ENCODE peak calls at places on chromosome 9, in four cellular contexts. N is endothelial cell, P is choroid plexus epithelial cell, L is BJ. O is an unnamed sample.

GRCh38 chr9:84671651-84672467 is 2.3 kb downstream of the NTRK2 start:
- DNase-seq in N (no peak), P (no peak), L (no peak), O (no peak)

GRCh38 chr9:101527066-101527465 is 6.6 kb upstream of the RNF20 start:
- DNase-seq in N (no peak), P (peak; percentile 66), L (no peak), O (no peak)

GRCh38 chr9:91302831-91303230 is 58.9 kb downstream of the AUH start:
- DNase-seq in N (no peak), P (peak; percentile 85), L (peak; percentile 83), O (no peak)

GRCh38 chr9:13088734-13089427 is 190.6 kb downstream of the MPDZ start:
- DNase-seq in N (peak; percentile 27), P (peak; percentile 77), L (no peak), O (no peak)

GRCh38 chr9:90307177-90307833 is 335.3 kb downstream of the DIRAS2 start:
- DNase-seq in N (no peak), P (peak; percentile 14), L (no peak), O (no peak)

GRCh38 chr9:96553070-96553469 is 66.6 kb downstream of the CDC14B start:
- DNase-seq in N (no peak), P (peak; percentile 74), L (peak; percentile 71), O (no peak)

GRCh38 chr9:98732801-98733200 is 24.1 kb upstream of the GABBR2 start:
- DNase-seq in N (no peak), P (no peak), L (no peak), O (no peak)

GRCh38 chr9:98886691-98887229 is 56.9 kb upstream of the COL15A1 start:
- DNase-seq in N (no peak), P (no peak), L (no peak), O (no peak)

GRCh38 chr9:17594961-17595360 is 16.1 kb downstream of the SH3GL2 start:
- DNase-seq in N (no peak), P (no peak), L (no peak), O (no peak)

GRCh38 chr9:93808115-93809029 is 146.8 kb downstream of the BARX1 start:
- DNase-seq in N (no peak), P (no peak), L (no peak), O (no peak)

DNA sequence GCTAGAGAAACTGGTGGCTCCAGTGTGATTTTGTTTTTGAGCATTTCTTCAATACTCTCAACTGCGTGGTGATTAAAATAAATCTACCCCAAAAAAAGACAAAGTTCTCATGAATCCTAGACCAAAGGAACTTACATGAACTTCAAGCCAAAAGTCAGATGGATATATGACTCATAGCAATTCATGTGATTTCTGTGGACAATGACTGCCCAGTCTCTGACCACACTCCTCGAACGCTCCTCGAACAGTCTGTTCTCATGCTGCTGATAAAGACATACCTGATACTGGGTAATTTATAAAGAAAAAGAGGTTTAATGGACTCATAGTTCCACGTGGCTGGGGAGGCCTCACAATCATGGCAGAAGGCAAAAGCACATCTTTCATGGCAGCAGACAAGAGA is 46.4 kb upstream of the CEP78 start:
- DNase-seq in N (no peak), P (peak; percentile 72), L (no peak), O (no peak)
- TF ChIP-seq CTCF in N (no peak), P (no peak), L (no peak), O (no peak)

GRCh38 chr9:10697044-10697443 is 84.2 kb upstream of the PTPRD start:
- DNase-seq in N (no peak), P (no peak), L (no peak), O (no peak)
- TF ChIP-seq CTCF in N (no peak), P (no peak), L (no peak), O (no peak)

DNA sequence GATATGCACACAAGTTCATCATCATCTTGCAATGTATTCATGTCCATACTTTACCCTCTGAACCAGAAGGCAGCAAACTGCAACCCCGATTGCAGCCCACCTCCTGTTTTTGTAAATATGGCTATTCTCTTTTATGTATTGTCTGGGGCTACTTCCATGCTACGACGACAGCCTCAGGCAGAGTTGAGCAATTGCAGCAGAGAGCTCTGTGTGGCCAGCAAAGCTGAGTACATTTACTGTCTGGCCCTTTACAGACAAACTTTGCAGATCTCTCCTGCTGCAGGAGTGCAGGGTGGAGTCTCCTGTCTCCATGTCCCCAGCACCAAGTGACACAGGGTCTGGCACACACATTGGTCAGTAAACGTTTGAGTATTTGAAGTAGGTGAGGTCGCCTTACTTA is 27.0 kb downstream of the PRRC2B start:
- DNase-seq in N (no peak), P (peak; percentile 77), L (no peak), O (no peak)
- TF ChIP-seq CTCF in N (no peak), P (peak; percentile 52), L (peak; percentile 26), O (no peak)

GRCh38 chr9:38415846-38416245 is 8.4 kb downstream of the IGFBPL1 start:
- DNase-seq in N (no peak), P (no peak), L (no peak), O (no peak)

GRCh38 chr9:38416461-38416860 is 7.8 kb downstream of the IGFBPL1 start:
- DNase-seq in N (no peak), P (no peak), L (no peak), O (no peak)

GRCh38 chr9:38418366-38418765 is 5.9 kb downstream of the IGFBPL1 start:
- DNase-seq in N (no peak), P (no peak), L (no peak), O (no peak)

GRCh38 chr9:38419216-38419615 is 5.0 kb downstream of the IGFBPL1 start:
- DNase-seq in N (no peak), P (no peak), L (no peak), O (no peak)

GRCh38 chr9:38417003-38417965 is 7.0 kb downstream of the IGFBPL1 start:
- DNase-seq in N (peak; percentile 70), P (peak; percentile 23), L (no peak), O (no peak)
- TF ChIP-seq CTCF in N (peak; percentile 91), P (peak; percentile 69), L (peak; percentile 45), O (peak; percentile 67)